ENCODE peak calls at places on chromosomes 4 and X, in four cellular contexts. O, V, K and X are unnamed samples.

GRCh38 chr4:58261526-58261925 is 1151.3 kb upstream of the IGFBP7 start:
- DNase-seq in K (no peak), V (no peak), O (no peak), X (no peak)

GRCh38 chr4:4860803-4861591 is 1.5 kb downstream of the MSX1 start:
- DNase-seq in K (no peak), O (peak), V (no peak), X (peak)

GRCh38 chr4:166318810-166319525 is 445.9 kb downstream of the TLL1 start:
- DNase-seq in O (no peak), K (no peak), V (no peak), X (no peak)

GRCh38 chrX:68396953-68397352 is 36.3 kb downstream of the OPHN1 start:
- DNase-seq in V (no peak), O (no peak), K (no peak), X (no peak)

GRCh38 chr4:3224971-3225850 is 23.7 kb upstream of the MSANTD1 start:
- DNase-seq in K (no peak), O (no peak), V (no peak), X (no peak)

GRCh38 chr4:21226637-21227538 is 526.6 kb downstream of the PACRGL start:
- DNase-seq in O (no peak), K (no peak), V (no peak), X (no peak)

GRCh38 chrX:47030339-47030738 is 47.9 kb upstream of the RGN start:
- DNase-seq in O (peak), V (no peak), K (peak), X (peak)

GRCh38 chrX:20506739-20507138 is 240.0 kb upstream of the RPS6KA3 start:
- DNase-seq in K (no peak), O (no peak), V (no peak), X (no peak)

GRCh38 chr4:153512162-153512852 is 46.1 kb downstream of the TMEM131L start:
- DNase-seq in O (no peak), V (no peak), K (no peak), X (no peak)

GRCh38 chrX:130523460-130524394 is 121.9 kb downstream of the RBMX2 start:
- DNase-seq in V (no peak), K (no peak), O (peak), X (no peak)

GRCh38 chrX:54427837-54428424 is 12.3 kb upstream of the TSR2 start:
- DNase-seq in O (no peak), K (no peak), V (no peak), X (no peak)

GRCh38 chrX:125444659-125445058 is 125.0 kb downstream of the TEX13C start:
- DNase-seq in V (no peak), O (no peak), K (no peak), X (no peak)

GRCh38 chr4:184270808-184271413 is 53.2 kb upstream of the ENPP6 start:
- DNase-seq in O (no peak), K (no peak), V (no peak), X (no peak)

GRCh38 chr4:184275766-184276165 is 58.1 kb upstream of the ENPP6 start:
- DNase-seq in O (no peak), V (no peak), K (no peak), X (no peak)

GRCh38 chr4:184273166-184274147 is 55.8 kb upstream of the ENPP6 start:
- DNase-seq in O (no peak), V (no peak), K (no peak), X (no peak)

GRCh38 chr4:184269879-184270430 is 52.3 kb upstream of the ENPP6 start:
- DNase-seq in V (no peak), O (no peak), K (no peak), X (no peak)

DNA sequence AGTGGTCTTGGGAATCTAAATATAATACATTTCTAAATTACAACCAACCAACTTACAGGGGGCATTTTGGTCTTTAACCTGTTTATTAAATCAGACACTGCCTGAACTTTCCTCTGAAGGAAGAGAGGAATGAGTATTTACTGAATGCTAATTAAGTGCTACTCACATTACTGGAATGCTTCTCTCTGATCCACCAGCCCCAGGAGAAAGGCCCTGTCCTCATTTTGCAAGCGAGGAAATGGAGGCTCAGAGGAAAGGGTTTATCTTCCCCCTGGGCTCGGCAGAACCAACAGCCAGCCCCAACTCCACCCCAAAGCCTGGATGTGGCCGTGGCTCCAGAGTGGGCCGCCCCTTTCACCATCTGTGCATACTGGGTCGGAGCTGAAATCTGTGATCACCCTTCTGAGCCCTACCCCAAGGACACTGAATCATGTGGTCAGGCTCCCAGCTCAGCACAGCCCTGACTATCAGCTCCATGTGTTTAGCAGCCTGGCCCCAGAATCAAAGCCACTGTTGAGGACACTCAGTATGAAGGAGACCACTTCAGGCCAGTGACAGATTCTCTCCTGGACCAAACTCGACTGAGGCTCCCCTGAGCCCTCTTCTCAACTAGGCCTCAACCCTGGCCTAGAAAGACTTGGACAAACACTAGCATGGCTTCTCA is 56.7 kb upstream of the ENPP6 start:
- DNase-seq in K (no peak), O (no peak), V (no peak), X (no peak)
- TF ChIP-seq HDAC6 in K (no peak), O (no peak), V (no peak), X (no peak)

GRCh38 chr4:128310266-128310697 is 22.7 kb upstream of the PGRMC2 start:
- DNase-seq in V (no peak), K (no peak), O (no peak), X (peak)
- TF ChIP-seq HDAC6 in V (no peak), K (no peak), O (no peak), X (no peak)

GRCh38 chr4:140358281-140358680 is 15.2 kb upstream of the SCOC start:
- DNase-seq in O (no peak), V (no peak), K (no peak), X (no peak)
- TF ChIP-seq HDAC6 in O (no peak), V (no peak), K (no peak), X (no peak)

DNA sequence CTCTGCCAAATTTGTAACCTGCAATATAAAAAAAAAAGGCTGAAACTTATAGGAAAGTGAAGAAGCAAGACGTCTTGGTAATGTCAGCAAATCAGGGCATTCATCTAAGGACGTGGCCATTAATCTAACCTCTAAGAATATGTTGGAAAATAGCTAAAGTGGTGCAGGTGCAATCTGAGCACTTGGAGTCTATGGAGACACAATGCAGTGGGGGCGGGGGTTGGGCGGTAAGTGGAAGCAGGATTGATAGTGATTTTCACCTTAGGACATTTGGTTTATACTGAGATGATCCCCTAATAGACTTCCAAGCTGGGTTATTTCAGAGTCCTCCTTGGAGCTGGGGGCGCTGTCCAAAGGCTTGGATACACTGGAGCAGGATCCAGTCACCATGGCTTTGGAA is 283.4 kb downstream of the EPHA5 start:
- DNase-seq in O (no peak), K (no peak), V (no peak), X (no peak)
- TF ChIP-seq HDAC6 in O (no peak), K (no peak), V (no peak), X (no peak)

GRCh38 chr4:36709986-36710385 is 428.6 kb downstream of the DTHD1 start:
- DNase-seq in O (no peak), K (no peak), V (no peak), X (no peak)

GRCh38 chr4:36716874-36717273 is 435.5 kb downstream of the DTHD1 start:
- DNase-seq in K (no peak), O (no peak), V (no peak), X (no peak)

DNA sequence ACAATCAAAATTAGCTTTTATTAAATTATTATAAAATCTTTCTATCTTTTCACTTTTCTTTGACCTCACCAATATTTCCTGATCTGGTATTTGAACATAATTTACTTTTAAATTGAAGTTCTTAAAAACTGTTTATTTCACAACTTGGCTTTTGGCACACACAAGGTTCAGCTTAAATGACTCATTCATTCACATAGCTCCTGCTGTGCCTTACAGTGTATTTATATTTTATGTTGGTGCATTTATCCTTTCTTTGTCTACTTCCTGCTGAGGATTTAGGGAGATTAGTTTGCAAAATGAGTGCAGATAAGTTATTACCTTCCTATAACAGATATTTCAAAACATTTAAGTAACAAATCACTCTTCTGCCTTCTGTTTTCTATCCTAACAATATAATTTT is 430.6 kb downstream of the DTHD1 start:
- DNase-seq in K (no peak), V (no peak), O (no peak), X (no peak)
- TF ChIP-seq HDAC6 in K (no peak), V (no peak), O (no peak), X (no peak)

GRCh38 chr4:125432078-125432477 is 117.3 kb downstream of the FAT4 start:
- DNase-seq in K (no peak), V (peak), O (no peak), X (peak)
- TF ChIP-seq HDAC6 in K (no peak), V (no peak), O (no peak), X (no peak)

GRCh38 chrX:39821011-39821708 is 276.6 kb downstream of the BCOR start:
- DNase-seq in O (no peak), K (no peak), V (no peak), X (no peak)
- TF ChIP-seq HDAC6 in O (no peak), K (no peak), V (no peak), X (no peak)

DNA sequence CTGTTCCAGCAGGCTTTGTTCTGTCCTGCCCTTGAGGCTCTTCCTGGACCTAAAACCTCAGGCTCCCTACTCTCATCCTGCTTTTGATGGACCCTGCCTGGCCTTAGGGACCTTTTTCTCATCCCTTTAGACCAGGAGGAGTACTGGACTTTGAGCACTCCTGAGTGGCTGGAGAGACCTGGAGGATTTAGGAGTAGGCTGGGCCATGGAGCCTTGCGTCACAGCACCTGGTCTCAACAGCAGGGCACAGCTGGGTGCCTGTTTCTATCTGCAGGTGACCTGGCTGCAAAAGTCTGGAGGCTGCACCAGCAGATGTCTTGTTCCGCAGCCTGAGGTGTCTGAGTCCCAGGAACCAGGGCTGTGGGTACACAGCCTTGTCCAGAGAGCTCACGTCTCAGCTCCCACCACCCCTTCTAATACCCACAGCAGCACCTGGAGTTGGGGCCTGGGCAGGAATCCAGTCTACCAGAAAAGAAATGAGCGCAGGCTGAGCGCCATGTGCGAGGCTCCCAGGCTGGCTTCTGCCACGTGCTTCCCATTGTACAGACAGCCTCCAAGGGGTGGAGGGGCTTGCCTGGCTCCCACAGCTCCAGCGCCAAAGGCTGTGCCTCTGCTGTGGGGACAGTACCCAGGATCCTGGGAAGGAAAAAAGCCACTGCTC is 5.0 kb upstream of the NSD2 start:
- DNase-seq in K (no peak), O (no peak), V (no peak), X (no peak)
- TF ChIP-seq HDAC6 in K (no peak), O (no peak), V (no peak), X (no peak)

GRCh38 chr4:184293552-184293951 is 75.9 kb upstream of the ENPP6 start:
- DNase-seq in V (no peak), K (no peak), O (no peak), X (peak)
- TF ChIP-seq HDAC6 in V (no peak), K (no peak), O (no peak), X (no peak)